ENCODE peak calls at places on chromosomes 5 and 9, in nine cellular contexts. One of them, this sample, is unnamed.
A peak's percentile ranks its signal among the peaks of the same experiment; 100 is the strongest.

GRCh38 chr9:133075925-133076324 is 14.1 kb downstream of the CEL start:
- DNase-seq in Caco-2: no peak
- DNase-seq in ovary: no peak
- DNase-seq in naive thymus-derived CD4-positive, alpha-beta T cell: no peak
- DNase-seq in mucosa of descending colon: no peak
- DNase-seq in sigmoid colon: no peak
- DNase-seq in suprapubic skin: no peak
- DNase-seq in CD4-positive, CD25-positive, alpha-beta regulatory T cell: no peak
- DNase-seq in colonic mucosa: no peak
- DNase-seq in this sample: peak; percentile 17

GRCh38 chr9:36891341-36891811 is 142.7 kb downstream of the PAX5 start:
- DNase-seq in ovary: no peak
- DNase-seq in colonic mucosa: no peak
- DNase-seq in CD4-positive, CD25-positive, alpha-beta regulatory T cell: no peak
- DNase-seq in naive thymus-derived CD4-positive, alpha-beta T cell: no peak
- DNase-seq in mucosa of descending colon: no peak
- DNase-seq in sigmoid colon: peak; percentile 42
- DNase-seq in suprapubic skin: no peak
- DNase-seq in Caco-2: no peak
- DNase-seq in this sample: no peak

GRCh38 chr5:79416499-79416898 is 97.4 kb downstream of the HOMER1 start:
- DNase-seq in suprapubic skin: no peak
- DNase-seq in colonic mucosa: peak; percentile 19
- DNase-seq in mucosa of descending colon: peak; percentile 22
- DNase-seq in CD4-positive, CD25-positive, alpha-beta regulatory T cell: no peak
- DNase-seq in ovary: no peak
- DNase-seq in sigmoid colon: peak; percentile 66
- DNase-seq in naive thymus-derived CD4-positive, alpha-beta T cell: no peak
- DNase-seq in Caco-2: no peak
- DNase-seq in this sample: no peak

GRCh38 chr5:92364986-92365550 is 982.0 kb upstream of the ARRDC3 start:
- DNase-seq in colonic mucosa: no peak
- DNase-seq in naive thymus-derived CD4-positive, alpha-beta T cell: no peak
- DNase-seq in CD4-positive, CD25-positive, alpha-beta regulatory T cell: no peak
- DNase-seq in sigmoid colon: no peak
- DNase-seq in Caco-2: no peak
- DNase-seq in suprapubic skin: no peak
- DNase-seq in mucosa of descending colon: no peak
- DNase-seq in ovary: no peak
- DNase-seq in this sample: no peak

GRCh38 chr5:25694805-25695204 is 1050.0 kb upstream of the CDH10 start:
- DNase-seq in mucosa of descending colon: no peak
- DNase-seq in colonic mucosa: no peak
- DNase-seq in sigmoid colon: no peak
- DNase-seq in naive thymus-derived CD4-positive, alpha-beta T cell: no peak
- DNase-seq in Caco-2: no peak
- DNase-seq in suprapubic skin: no peak
- DNase-seq in ovary: no peak
- DNase-seq in CD4-positive, CD25-positive, alpha-beta regulatory T cell: no peak
- DNase-seq in this sample: no peak

GRCh38 chr9:108130896-108131295 is 641.3 kb upstream of the KLF4 start:
- DNase-seq in mucosa of descending colon: no peak
- DNase-seq in naive thymus-derived CD4-positive, alpha-beta T cell: no peak
- DNase-seq in Caco-2: no peak
- DNase-seq in ovary: no peak
- DNase-seq in suprapubic skin: no peak
- DNase-seq in sigmoid colon: no peak
- DNase-seq in CD4-positive, CD25-positive, alpha-beta regulatory T cell: no peak
- DNase-seq in colonic mucosa: no peak
- DNase-seq in this sample: no peak

GRCh38 chr5:75300084-75300483 is 36.9 kb upstream of the HMGCR start:
- DNase-seq in naive thymus-derived CD4-positive, alpha-beta T cell: no peak
- DNase-seq in CD4-positive, CD25-positive, alpha-beta regulatory T cell: no peak
- DNase-seq in suprapubic skin: no peak
- DNase-seq in mucosa of descending colon: no peak
- DNase-seq in sigmoid colon: no peak
- DNase-seq in colonic mucosa: no peak
- DNase-seq in ovary: no peak
- DNase-seq in Caco-2: no peak
- DNase-seq in this sample: no peak

GRCh38 chr5:57718155-57718554 is 235.5 kb upstream of the ACTBL2 start:
- DNase-seq in mucosa of descending colon: no peak
- DNase-seq in ovary: no peak
- DNase-seq in Caco-2: no peak
- DNase-seq in sigmoid colon: no peak
- DNase-seq in colonic mucosa: no peak
- DNase-seq in suprapubic skin: no peak
- DNase-seq in naive thymus-derived CD4-positive, alpha-beta T cell: no peak
- DNase-seq in CD4-positive, CD25-positive, alpha-beta regulatory T cell: no peak
- DNase-seq in this sample: no peak

GRCh38 chr5:78008356-78008967 is 232.3 kb upstream of the TBCA start:
- DNase-seq in mucosa of descending colon: peak; percentile 52
- DNase-seq in CD4-positive, CD25-positive, alpha-beta regulatory T cell: no peak
- DNase-seq in suprapubic skin: no peak
- DNase-seq in ovary: no peak
- DNase-seq in colonic mucosa: no peak
- DNase-seq in naive thymus-derived CD4-positive, alpha-beta T cell: no peak
- DNase-seq in Caco-2: peak; percentile 38
- DNase-seq in sigmoid colon: no peak
- DNase-seq in this sample: peak; percentile 43

GRCh38 chr9:134276463-134277245 is 49.6 kb upstream of the RXRA start:
- DNase-seq in Caco-2: no peak
- DNase-seq in ovary: no peak
- DNase-seq in mucosa of descending colon: no peak
- DNase-seq in naive thymus-derived CD4-positive, alpha-beta T cell: no peak
- DNase-seq in colonic mucosa: no peak
- DNase-seq in suprapubic skin: no peak
- DNase-seq in CD4-positive, CD25-positive, alpha-beta regulatory T cell: no peak
- DNase-seq in sigmoid colon: no peak
- DNase-seq in this sample: no peak

GRCh38 chr9:81826541-81826906 is 101.7 kb upstream of the SPATA31D4 start:
- DNase-seq in mucosa of descending colon: peak; percentile 29
- DNase-seq in naive thymus-derived CD4-positive, alpha-beta T cell: no peak
- DNase-seq in colonic mucosa: no peak
- DNase-seq in suprapubic skin: no peak
- DNase-seq in ovary: no peak
- DNase-seq in Caco-2: no peak
- DNase-seq in sigmoid colon: peak; percentile 76
- DNase-seq in CD4-positive, CD25-positive, alpha-beta regulatory T cell: no peak
- DNase-seq in this sample: no peak

GRCh38 chr5:80871541-80871961 is 88.6 kb upstream of the RASGRF2 start:
- DNase-seq in suprapubic skin: no peak
- DNase-seq in Caco-2: peak; percentile 21
- DNase-seq in naive thymus-derived CD4-positive, alpha-beta T cell: no peak
- DNase-seq in CD4-positive, CD25-positive, alpha-beta regulatory T cell: no peak
- DNase-seq in colonic mucosa: no peak
- DNase-seq in mucosa of descending colon: no peak
- DNase-seq in sigmoid colon: no peak
- DNase-seq in ovary: no peak
- DNase-seq in this sample: peak; percentile 38

GRCh38 chr9:34999576-34999975 is 10.0 kb downstream of the DNAJB5 start:
- DNase-seq in sigmoid colon: no peak
- DNase-seq in Caco-2: no peak
- DNase-seq in CD4-positive, CD25-positive, alpha-beta regulatory T cell: no peak
- DNase-seq in naive thymus-derived CD4-positive, alpha-beta T cell: no peak
- DNase-seq in suprapubic skin: no peak
- DNase-seq in mucosa of descending colon: no peak
- DNase-seq in colonic mucosa: no peak
- DNase-seq in ovary: no peak
- DNase-seq in this sample: no peak

GRCh38 chr9:125437771-125438221 is 176.2 kb downstream of the GAPVD1 start:
- DNase-seq in Caco-2: no peak
- DNase-seq in sigmoid colon: no peak
- DNase-seq in CD4-positive, CD25-positive, alpha-beta regulatory T cell: no peak
- DNase-seq in suprapubic skin: peak; percentile 53
- DNase-seq in naive thymus-derived CD4-positive, alpha-beta T cell: no peak
- DNase-seq in colonic mucosa: no peak
- DNase-seq in ovary: peak; percentile 13
- DNase-seq in mucosa of descending colon: no peak
- DNase-seq in this sample: no peak

GRCh38 chr9:134413890-134414731 is 87.9 kb downstream of the RXRA start:
- DNase-seq in ovary: no peak
- DNase-seq in sigmoid colon: peak; percentile 96
- DNase-seq in suprapubic skin: no peak
- DNase-seq in Caco-2: no peak
- DNase-seq in mucosa of descending colon: no peak
- DNase-seq in colonic mucosa: no peak
- DNase-seq in CD4-positive, CD25-positive, alpha-beta regulatory T cell: no peak
- DNase-seq in naive thymus-derived CD4-positive, alpha-beta T cell: no peak
- DNase-seq in this sample: no peak

GRCh38 chr5:10354048-10354872 is 765 bp downstream of the MARCHF6 start:
- DNase-seq in mucosa of descending colon: peak; percentile 62
- DNase-seq in CD4-positive, CD25-positive, alpha-beta regulatory T cell: peak; percentile 44
- DNase-seq in ovary: peak; percentile 49
- DNase-seq in Caco-2: peak; percentile 68
- DNase-seq in colonic mucosa: peak; percentile 69
- DNase-seq in naive thymus-derived CD4-positive, alpha-beta T cell: no peak
- DNase-seq in suprapubic skin: no peak
- DNase-seq in sigmoid colon: peak; percentile 72
- DNase-seq in this sample: no peak

GRCh38 chr5:26700759-26701384 is 337.5 kb downstream of the CDH9 start:
- DNase-seq in colonic mucosa: no peak
- DNase-seq in ovary: no peak
- DNase-seq in Caco-2: peak; percentile 55
- DNase-seq in naive thymus-derived CD4-positive, alpha-beta T cell: no peak
- DNase-seq in CD4-positive, CD25-positive, alpha-beta regulatory T cell: no peak
- DNase-seq in mucosa of descending colon: no peak
- DNase-seq in sigmoid colon: no peak
- DNase-seq in suprapubic skin: no peak
- DNase-seq in this sample: peak; percentile 43

GRCh38 chr9:79570449-79571308 is 1.1 kb upstream of the TLE4 start:
- DNase-seq in mucosa of descending colon: peak; percentile 36
- DNase-seq in colonic mucosa: peak; percentile 34
- DNase-seq in sigmoid colon: peak; percentile 78
- DNase-seq in ovary: peak; percentile 49
- DNase-seq in Caco-2: peak; percentile 19
- DNase-seq in CD4-positive, CD25-positive, alpha-beta regulatory T cell: peak; percentile 17
- DNase-seq in suprapubic skin: peak; percentile 77
- DNase-seq in naive thymus-derived CD4-positive, alpha-beta T cell: peak; percentile 31
- DNase-seq in this sample: no peak
- H3K4me3 ChIP-seq in mucosa of descending colon: peak overlapping the region; percentile 96
- H3K4me3 ChIP-seq in colonic mucosa: peak overlapping the region; percentile 44
- H3K4me3 ChIP-seq in sigmoid colon: peak overlapping the region; percentile 55
- H3K4me3 ChIP-seq in ovary: peak overlapping the region; percentile 68
- H3K4me3 ChIP-seq in Caco-2: peak overlapping the region; percentile 42
- H3K4me3 ChIP-seq in CD4-positive, CD25-positive, alpha-beta regulatory T cell: peak overlapping the region; percentile 74
- H3K4me3 ChIP-seq in suprapubic skin: peak overlapping the region; percentile 99
- H3K4me3 ChIP-seq in naive thymus-derived CD4-positive, alpha-beta T cell: peak overlapping the region; percentile 95
- H3K4me3 ChIP-seq in this sample: peak overlapping the region; percentile 59

GRCh38 chr5:158886957-158887356 is 212.8 kb downstream of the EBF1 start:
- DNase-seq in suprapubic skin: no peak
- DNase-seq in ovary: no peak
- DNase-seq in CD4-positive, CD25-positive, alpha-beta regulatory T cell: no peak
- DNase-seq in colonic mucosa: no peak
- DNase-seq in Caco-2: no peak
- DNase-seq in naive thymus-derived CD4-positive, alpha-beta T cell: no peak
- DNase-seq in sigmoid colon: no peak
- DNase-seq in mucosa of descending colon: no peak
- DNase-seq in this sample: no peak
- H3K4me1 ChIP-seq in suprapubic skin: peaks cover under 1% of the 10 kb centered on the region
- H3K4me1 ChIP-seq in ovary: peaks cover 1% of the 10 kb centered on the region
- H3K4me1 ChIP-seq in CD4-positive, CD25-positive, alpha-beta regulatory T cell: no peaks in the 10 kb centered on the region
- H3K4me1 ChIP-seq in colonic mucosa: no peaks in the 10 kb centered on the region
- H3K4me1 ChIP-seq in Caco-2: no peaks in the 10 kb centered on the region
- H3K4me1 ChIP-seq in naive thymus-derived CD4-positive, alpha-beta T cell: no peaks in the 10 kb centered on the region
- H3K4me1 ChIP-seq in sigmoid colon: peaks cover 24% of the 10 kb centered on the region
- H3K4me1 ChIP-seq in mucosa of descending colon: no peaks in the 10 kb centered on the region
- H3K4me1 ChIP-seq in this sample: no peaks in the 10 kb centered on the region

DNA sequence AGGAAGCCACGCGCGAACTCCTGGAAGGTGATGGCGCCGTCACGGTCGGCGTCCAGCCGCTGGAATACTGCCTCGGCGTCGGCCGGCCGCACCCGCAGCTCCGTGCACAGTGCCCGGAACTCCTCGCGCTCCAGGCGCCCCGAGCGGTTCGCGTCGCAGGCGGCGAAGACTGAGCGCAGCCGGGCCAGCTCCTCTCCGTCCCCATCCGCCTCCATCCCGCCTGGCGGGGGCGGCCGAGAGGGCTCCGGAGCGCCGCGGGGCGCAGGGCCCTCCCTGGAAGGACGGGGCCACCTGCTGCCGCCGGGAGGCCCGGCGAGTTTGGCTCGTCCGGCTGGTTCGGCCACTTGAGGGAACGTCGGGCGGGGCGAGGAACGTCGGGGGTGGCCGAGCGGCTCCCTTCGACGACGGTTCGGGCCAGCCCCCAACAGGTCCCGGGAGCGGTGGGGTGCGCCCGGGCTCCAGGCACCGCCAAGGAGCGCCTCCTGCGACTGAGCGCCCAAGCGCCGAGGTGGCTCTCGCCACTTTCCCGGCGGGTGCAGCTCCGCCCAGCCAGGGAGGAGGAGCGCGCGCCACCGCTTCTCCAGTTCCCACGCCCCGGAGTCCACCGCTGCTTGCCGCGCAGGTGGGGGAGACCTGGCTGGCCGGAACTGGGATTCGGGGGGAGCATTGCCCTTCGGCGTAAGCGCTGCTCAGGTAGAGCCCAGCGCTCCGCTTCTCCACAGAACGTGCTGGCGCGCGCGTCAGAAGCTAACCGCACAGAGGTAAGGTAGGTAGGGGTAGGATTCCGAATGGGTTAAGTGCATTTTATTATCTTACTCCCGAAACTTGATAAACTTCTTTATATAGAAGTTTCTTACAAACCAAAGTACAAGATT is at the start of gene RASEF:
- DNase-seq in sigmoid colon: no peak
- DNase-seq in naive thymus-derived CD4-positive, alpha-beta T cell: no peak
- DNase-seq in colonic mucosa: peak; percentile 85
- DNase-seq in mucosa of descending colon: peak; percentile 83
- DNase-seq in ovary: no peak
- DNase-seq in Caco-2: peak; percentile 62
- DNase-seq in suprapubic skin: no peak
- DNase-seq in CD4-positive, CD25-positive, alpha-beta regulatory T cell: no peak
- DNase-seq in this sample: no peak
- H3K4me3 ChIP-seq in sigmoid colon: peak within 1 kb of the TSS; percentile 34
- H3K4me3 ChIP-seq in naive thymus-derived CD4-positive, alpha-beta T cell: no peak within 1 kb of the TSS
- H3K4me3 ChIP-seq in colonic mucosa: peak within 1 kb of the TSS; percentile 60
- H3K4me3 ChIP-seq in mucosa of descending colon: peak within 1 kb of the TSS; percentile 51
- H3K4me3 ChIP-seq in ovary: peak within 1 kb of the TSS; percentile 30
- H3K4me3 ChIP-seq in Caco-2: peak within 1 kb of the TSS; percentile 22
- H3K4me3 ChIP-seq in suprapubic skin: peak within 1 kb of the TSS; percentile 52
- H3K4me3 ChIP-seq in CD4-positive, CD25-positive, alpha-beta regulatory T cell: no peak within 1 kb of the TSS
- H3K4me3 ChIP-seq in this sample: peak within 1 kb of the TSS; percentile 58

DNA sequence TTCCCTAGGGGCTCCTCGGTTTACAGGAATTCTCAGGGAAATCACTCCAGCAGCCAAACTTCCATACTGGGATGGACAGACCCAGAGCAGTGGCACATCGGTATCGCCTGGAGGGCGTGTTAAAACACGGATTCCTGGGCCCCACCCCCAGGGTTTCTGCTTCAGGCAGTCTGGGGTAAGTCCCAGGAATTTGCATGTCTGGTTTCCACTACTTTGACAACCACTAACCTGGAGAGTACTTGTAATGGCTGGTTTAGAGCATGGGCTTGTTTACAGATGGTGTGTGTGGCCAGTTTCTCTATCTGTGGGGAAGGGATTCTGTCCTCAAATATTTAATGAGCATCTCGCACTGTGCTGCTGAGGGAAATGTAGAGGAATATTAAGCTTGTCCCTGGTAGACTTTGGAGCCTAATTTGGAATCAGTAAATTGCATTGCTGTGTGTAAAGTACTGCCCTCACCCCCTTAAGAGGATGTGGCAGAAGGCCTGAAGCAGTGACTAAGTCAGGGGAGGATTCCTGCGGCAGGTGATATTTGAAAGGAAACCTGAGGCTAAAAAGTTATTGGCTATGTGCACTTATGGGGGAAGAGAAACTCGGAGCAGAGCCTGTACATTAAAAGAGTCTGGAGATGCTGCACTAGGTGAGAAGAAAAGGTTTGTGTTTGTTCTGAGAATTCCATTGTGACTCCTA is 18.6 kb upstream of the TJP2 start:
- DNase-seq in ovary: no peak
- DNase-seq in naive thymus-derived CD4-positive, alpha-beta T cell: no peak
- DNase-seq in CD4-positive, CD25-positive, alpha-beta regulatory T cell: no peak
- DNase-seq in suprapubic skin: peak; percentile 47
- DNase-seq in sigmoid colon: no peak
- DNase-seq in colonic mucosa: no peak
- DNase-seq in mucosa of descending colon: no peak
- DNase-seq in Caco-2: peak; percentile 18
- DNase-seq in this sample: no peak
- H3K4me1 ChIP-seq in ovary: no peaks in the 10 kb centered on the region
- H3K4me1 ChIP-seq in naive thymus-derived CD4-positive, alpha-beta T cell: no peaks in the 10 kb centered on the region
- H3K4me1 ChIP-seq in CD4-positive, CD25-positive, alpha-beta regulatory T cell: no peaks in the 10 kb centered on the region
- H3K4me1 ChIP-seq in suprapubic skin: peaks cover 5% of the 10 kb centered on the region
- H3K4me1 ChIP-seq in sigmoid colon: no peaks in the 10 kb centered on the region
- H3K4me1 ChIP-seq in colonic mucosa: no peaks in the 10 kb centered on the region
- H3K4me1 ChIP-seq in mucosa of descending colon: no peaks in the 10 kb centered on the region
- H3K4me1 ChIP-seq in Caco-2: no peaks in the 10 kb centered on the region
- H3K4me1 ChIP-seq in this sample: no peaks in the 10 kb centered on the region

This sample was measured in Panc1.